ENCODE peak calls at places on chromosomes 3 and 15, in ten cellular contexts. J is fibroblast of mammary gland, I is B cell, X is upper lobe of right lung, R is adrenal gland, N is heart right ventricle, K is MM.1S, P is ovary, F is AG09309, Q is tibial nerve. B is an unnamed sample.

GRCh38 chr15:37099321-37100108 is 834 bp downstream of the MEIS2 start:
- DNase-seq in J (peak; percentile 80), I (no peak), X (no peak), R (peak; percentile 73), N (no peak), K (peak; percentile 38), P (no peak), F (no peak), Q (no peak), B (no peak)

GRCh38 chr3:28745436-28745835 is 396.8 kb upstream of the AZI2 start:
- DNase-seq in J (no peak), I (no peak), X (no peak), R (no peak), N (no peak), K (no peak), P (no peak), F (no peak), Q (no peak), B (no peak)

GRCh38 chr15:67076147-67076843 is 10.9 kb downstream of the SMAD3 start:
- DNase-seq in J (peak; percentile 93), I (peak; percentile 51), X (no peak), R (peak; percentile 60), N (no peak), K (no peak), P (no peak), F (no peak), Q (no peak), B (peak; percentile 64)

GRCh38 chr3:37115451-37115850 is 58.9 kb downstream of the LRRFIP2 start:
- DNase-seq in J (peak; percentile 71), I (no peak), X (no peak), R (no peak), N (no peak), K (no peak), P (no peak), F (no peak), Q (no peak), B (no peak)

GRCh38 chr15:67017318-67017717 is 48.1 kb upstream of the SMAD3 start:
- DNase-seq in J (no peak), I (no peak), X (no peak), R (no peak), N (no peak), K (no peak), P (no peak), F (no peak), Q (no peak), B (no peak)

GRCh38 chr3:136068708-136069107 is 103.2 kb downstream of the PPP2R3A start:
- DNase-seq in J (peak; percentile 95), I (no peak), X (no peak), R (no peak), N (no peak), K (no peak), P (no peak), F (peak; percentile 57), Q (no peak), B (peak; percentile 88)

GRCh38 chr15:90264649-90265048 is 823 bp upstream of the NGRN start:
- DNase-seq in J (no peak), I (no peak), X (peak; percentile 62), R (no peak), N (no peak), K (peak; percentile 35), P (no peak), F (no peak), Q (no peak), B (no peak)

GRCh38 chr3:55750525-55750924 is 263.4 kb upstream of the WNT5A start:
- DNase-seq in J (peak; percentile 66), I (no peak), X (peak; percentile 82), R (no peak), N (no peak), K (no peak), P (no peak), F (peak; percentile 95), Q (no peak), B (peak; percentile 82)

GRCh38 chr3:45082139-45082538 is 56.0 kb downstream of the CLEC3B start:
- DNase-seq in J (peak; percentile 53), I (no peak), X (no peak), R (no peak), N (no peak), K (no peak), P (no peak), F (no peak), Q (no peak), B (peak; percentile 21)

GRCh38 chr3:193782280-193782654 is 189.3 kb downstream of the OPA1 start:
- DNase-seq in J (no peak), I (no peak), X (peak; percentile 69), R (no peak), N (no peak), K (no peak), P (no peak), F (no peak), Q (no peak), B (no peak)

GRCh38 chr3:52289747-52290595 is 2.3 kb downstream of the GLYCTK start:
- DNase-seq in J (no peak), I (no peak), X (peak; percentile 62), R (no peak), N (no peak), K (no peak), P (peak; percentile 37), F (no peak), Q (no peak), B (no peak)

GRCh38 chr3:130783629-130784028 is 37.0 kb upstream of the PIK3R4 start:
- DNase-seq in J (no peak), I (no peak), X (no peak), R (no peak), N (no peak), K (no peak), P (no peak), F (no peak), Q (no peak), B (no peak)

DNA sequence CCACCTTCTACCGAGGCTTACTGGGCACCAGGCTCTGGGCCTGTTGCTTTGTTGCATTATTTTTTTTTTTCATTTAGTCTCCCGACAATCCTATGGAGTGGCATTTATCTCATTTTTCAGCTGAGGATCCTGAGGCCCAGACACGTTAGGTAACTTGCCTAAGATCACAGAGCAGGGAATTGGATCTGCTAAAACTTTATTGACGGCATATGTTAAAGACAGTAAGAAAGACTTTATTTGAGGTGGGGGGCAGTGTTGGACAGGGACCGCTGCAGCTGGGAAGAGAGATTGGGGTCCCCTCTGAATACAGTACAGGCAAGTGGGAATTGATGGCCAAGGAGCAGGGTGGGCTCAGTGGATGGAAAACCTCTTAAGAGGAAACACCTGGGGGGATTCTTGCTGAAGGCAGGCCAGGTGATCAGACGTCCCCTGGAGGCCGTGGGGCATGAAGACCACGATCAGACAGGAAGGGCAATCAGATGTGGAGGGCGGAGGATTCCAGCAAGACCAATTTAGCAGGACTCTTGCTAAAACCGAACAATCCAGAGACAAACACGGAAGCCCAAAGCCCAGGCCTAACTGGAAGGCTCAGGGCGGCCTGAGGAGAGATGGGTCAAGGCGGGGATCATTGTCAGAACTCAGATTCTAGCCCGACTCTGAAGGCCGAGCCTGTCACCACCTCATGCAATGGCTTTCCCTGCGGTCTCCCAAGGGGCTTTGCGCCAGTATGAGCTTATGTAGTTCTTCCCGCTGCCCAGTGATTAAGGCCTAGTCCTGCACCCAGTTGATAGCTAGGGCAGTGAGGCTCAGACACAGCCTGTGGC is 53.7 kb downstream of the RGMA start:
- DNase-seq in J (no peak), I (no peak), X (no peak), R (peak; percentile 3), N (no peak), K (no peak), P (peak; percentile 21), F (no peak), Q (peak; percentile 9), B (no peak)
- TF ChIP-seq CTCF in J (no peak), I (no peak), X (no peak), R (no peak), N (no peak), K (no peak), P (no peak), F (no peak), Q (no peak), B (no peak)

DNA sequence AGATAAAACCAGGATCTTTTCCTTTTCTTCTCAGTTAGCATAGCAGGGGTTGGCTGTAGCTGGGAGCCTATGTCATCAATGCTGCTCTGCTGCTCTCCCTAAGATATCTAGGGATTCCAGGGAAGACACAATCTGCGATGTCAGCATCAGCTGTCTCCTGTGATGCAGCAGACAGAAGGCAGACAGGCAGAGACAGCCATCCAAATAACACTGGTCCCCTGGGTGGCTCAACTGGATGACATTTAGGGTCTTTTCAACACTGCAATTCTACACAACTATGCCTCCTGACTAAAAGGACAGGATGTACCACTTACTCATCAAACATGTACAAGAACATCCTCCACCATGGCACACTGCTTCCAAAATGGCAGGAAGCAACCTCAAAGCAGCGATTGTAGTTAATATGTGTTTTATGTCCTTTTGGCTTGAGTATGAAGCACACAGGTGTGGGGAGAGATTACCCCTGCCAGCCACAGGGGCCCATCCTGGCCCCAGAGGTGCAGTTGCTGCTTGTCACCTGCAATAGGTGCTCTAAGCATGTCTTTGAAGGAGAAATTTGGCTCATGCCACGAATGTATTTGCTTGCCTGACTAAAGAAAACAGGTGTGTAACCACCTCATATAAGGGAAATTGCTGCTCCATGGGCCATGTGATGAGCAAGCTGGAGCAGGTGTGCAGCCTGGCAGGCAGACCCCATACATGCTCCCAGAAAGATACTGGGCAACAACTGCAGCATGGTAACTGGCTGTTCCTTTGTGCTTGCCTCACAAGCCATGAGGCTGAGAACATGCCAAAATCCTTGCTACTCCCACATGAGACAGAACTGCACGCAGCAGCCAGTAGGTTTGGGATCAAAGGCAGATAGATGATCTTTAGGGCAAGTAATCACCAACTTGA is 357.8 kb downstream of the VPS13C start:
- DNase-seq in J (peak; percentile 31), I (no peak), X (no peak), R (no peak), N (no peak), K (peak; percentile 48), P (no peak), F (no peak), Q (no peak), B (no peak)
- TF ChIP-seq CTCF in J (no peak), I (no peak), X (no peak), R (no peak), N (no peak), K (peak; percentile 14), P (no peak), F (no peak), Q (no peak), B (no peak)

DNA sequence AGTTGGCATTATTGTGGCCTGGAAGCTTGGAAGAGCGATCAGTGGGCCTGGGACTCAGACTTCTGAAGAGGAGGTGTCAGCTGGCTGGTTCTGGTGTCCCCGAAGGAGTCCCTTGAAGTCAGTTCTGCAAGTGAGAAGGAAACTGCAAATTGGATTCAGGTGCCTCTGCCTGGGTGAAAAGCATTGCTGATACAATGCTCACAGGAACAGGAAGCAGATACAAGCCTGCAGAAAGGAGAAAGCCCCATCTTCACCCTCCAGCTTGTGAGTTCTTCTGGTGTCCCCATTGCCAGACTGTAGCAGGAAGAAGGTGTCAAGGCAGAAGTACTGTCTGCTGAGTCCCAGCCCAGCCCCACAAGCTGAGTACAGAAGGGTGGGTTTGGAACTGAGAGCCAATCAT is 271.3 kb downstream of the PLOD2 start:
- DNase-seq in J (no peak), I (no peak), X (no peak), R (no peak), N (no peak), K (no peak), P (no peak), F (no peak), Q (no peak), B (no peak)
- TF ChIP-seq CTCF in J (no peak), I (no peak), X (no peak), R (no peak), N (no peak), K (no peak), P (no peak), F (no peak), Q (no peak), B (no peak)

DNA sequence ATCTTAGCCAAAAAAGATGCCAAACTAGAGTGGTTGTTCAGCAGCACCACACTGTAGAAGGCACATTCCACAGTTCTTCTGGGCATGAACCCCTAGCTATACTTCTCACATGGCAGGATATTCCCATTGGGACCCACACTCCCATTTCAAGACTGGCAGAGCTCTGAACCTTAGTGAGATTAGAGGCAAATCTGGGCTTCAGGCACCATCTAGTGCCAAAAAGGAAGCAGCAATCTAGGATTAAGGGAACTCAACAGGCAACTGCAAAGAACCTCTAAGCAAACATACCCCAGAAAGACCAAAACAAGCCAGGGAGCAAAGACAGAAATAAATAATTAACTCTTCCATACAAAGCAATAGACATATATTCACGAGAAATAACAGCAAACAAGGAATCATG is 66.2 kb downstream of the TAFA4 start:
- DNase-seq in J (no peak), I (no peak), X (no peak), R (no peak), N (no peak), K (no peak), P (no peak), F (no peak), Q (no peak), B (no peak)
- TF ChIP-seq CTCF in J (no peak), I (no peak), X (no peak), R (no peak), N (no peak), K (peak; percentile 6), P (no peak), F (no peak), Q (no peak), B (no peak)